ENCODE peak calls at places on chromosomes 12 and 14, in four cellular contexts. N is HepG2, Z is GM12878, T is K562. E is an unnamed sample.

GRCh38 chr14:55212611-55213010 is 21.2 kb upstream of the DLGAP5 start:
- DNase-seq in Z (no peak), T (no peak), N (no peak), E (no peak)

GRCh38 chr14:51643137-51643536 is 8.6 kb upstream of the FRMD6 start:
- DNase-seq in N (no peak), Z (no peak), T (no peak), E (no peak)

GRCh38 chr12:8077207-8077606 is 4.9 kb upstream of the NECAP1 start:
- DNase-seq in Z (no peak), N (no peak), T (no peak), E (no peak)

GRCh38 chr14:51095854-51096823 is 1.2 kb upstream of the TRIM9 start:
- DNase-seq in T (no peak), N (no peak), Z (no peak), E (peak)

GRCh38 chr14:100547633-100548294 is 39.5 kb downstream of the BEGAIN start:
- DNase-seq in T (no peak), N (no peak), Z (no peak), E (no peak)

GRCh38 chr12:18749381-18749957 is 11.6 kb downstream of the CAPZA3 start:
- DNase-seq in N (no peak), T (no peak), Z (no peak), E (no peak)

GRCh38 chr14:90453401-90453951 is 56.6 kb downstream of the CALM1 start:
- DNase-seq in T (peak), N (no peak), Z (no peak), E (no peak)

GRCh38 chr12:93169536-93169935 is 208.2 kb upstream of the NUDT4 start:
- DNase-seq in T (no peak), N (no peak), Z (no peak), E (no peak)

GRCh38 chr12:64036414-64036813 is 185.7 kb downstream of the KICS2 start:
- DNase-seq in T (no peak), N (no peak), Z (no peak), E (no peak)

GRCh38 chr14:49991491-49991890 is 98.6 kb downstream of the ARF6 start:
- DNase-seq in T (no peak), Z (no peak), N (no peak), E (no peak)

GRCh38 chr12:30201301-30202160 is 417.8 kb upstream of the TMTC1 start:
- DNase-seq in Z (no peak), T (no peak), N (no peak), E (no peak)

GRCh38 chr12:107622005-107622404 is 63.6 kb upstream of the PWP1 start:
- DNase-seq in Z (no peak), N (peak), T (peak), E (peak)

GRCh38 chr12:52343550-52343949 is 22.4 kb upstream of the KRT83 start:
- DNase-seq in T (no peak), Z (no peak), N (no peak), E (no peak)

GRCh38 chr12:47353508-47353907 is 273.7 kb upstream of the AMIGO2 start:
- DNase-seq in N (no peak), T (peak), Z (no peak), E (no peak)

GRCh38 chr12:88509851-88510250 is 70.4 kb downstream of the KITLG start:
- DNase-seq in T (no peak), Z (no peak), N (no peak), E (no peak)

GRCh38 chr14:71834308-71835204 is 97.7 kb upstream of the RGS6 start:
- DNase-seq in T (no peak), N (no peak), Z (no peak), E (no peak)

GRCh38 chr12:21891763-21892217 is 49.4 kb downstream of the ABCC9 start:
- DNase-seq in Z (no peak), T (no peak), N (no peak), E (no peak)

GRCh38 chr12:62562892-62563291 is 96.3 kb downstream of the MON2 start:
- DNase-seq in N (no peak), T (no peak), Z (no peak), E (no peak)

GRCh38 chr12:22042981-22043669 is 2.9 kb upstream of the CMAS start:
- DNase-seq in Z (no peak), N (no peak), T (no peak), E (no peak)

GRCh38 chr12:16586350-16587109 is 19.4 kb downstream of the LMO3 start:
- DNase-seq in T (no peak), N (no peak), Z (no peak), E (no peak)

GRCh38 chr12:77734489-77734888 is 96.2 kb upstream of the NAV3 start:
- DNase-seq in N (no peak), T (no peak), Z (no peak), E (no peak)

GRCh38 chr12:124994435-124994975 is 1.1 kb downstream of the BRI3BP start:
- DNase-seq in T (peak), Z (no peak), N (no peak), E (no peak)

GRCh38 chr14:105294142-105294597 is 6.6 kb downstream of the BRF1 start:
- DNase-seq in N (no peak), Z (no peak), T (no peak), E (no peak)

DNA sequence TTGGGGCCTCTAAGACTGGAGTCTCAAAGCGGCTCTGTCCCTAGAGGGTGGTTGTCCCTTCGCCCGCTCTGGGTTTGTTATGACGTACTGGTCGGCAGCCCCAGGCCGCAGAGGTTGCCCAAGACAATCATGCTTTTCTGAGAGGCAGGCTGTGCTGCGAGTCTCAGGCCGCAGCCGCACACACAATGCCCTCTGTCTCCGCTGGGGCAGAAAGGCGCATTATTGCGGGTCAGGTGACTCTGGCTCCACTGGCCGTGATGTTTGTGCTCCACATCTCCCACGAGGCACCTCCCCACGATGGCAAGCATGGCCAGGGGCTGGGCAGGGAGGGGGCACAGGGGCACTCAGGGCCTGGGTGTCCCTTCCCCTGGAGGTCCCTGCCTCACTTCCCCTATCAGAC is 21.0 kb upstream of the PLEKHG3 start:
- DNase-seq in T (no peak), Z (no peak), N (peak), E (no peak)
- TF ChIP-seq TARDBP in T (no peak), Z (no peak), N (no peak), E (no peak)

DNA sequence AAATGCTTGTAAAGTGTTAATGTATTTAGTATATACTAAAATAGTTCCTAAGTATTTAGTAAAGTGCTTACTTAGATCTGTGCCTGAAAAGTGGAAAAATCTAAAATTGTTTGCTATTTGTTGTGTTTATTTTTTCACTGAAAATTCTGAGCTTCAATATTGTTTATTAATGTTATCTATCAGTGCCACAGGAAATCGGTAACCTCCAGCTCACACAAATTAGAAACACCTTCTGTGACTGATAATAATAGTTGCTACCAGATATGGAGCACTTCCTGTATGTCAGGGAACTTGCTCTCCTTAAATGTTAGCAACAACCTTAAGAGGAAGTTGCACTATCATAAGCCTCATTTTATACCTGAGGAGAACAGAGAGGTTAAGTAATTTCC is 735 bp upstream of the LRP10 start:
- DNase-seq in T (no peak), Z (no peak), N (no peak), E (no peak)
- TF ChIP-seq TARDBP in T (no peak), Z (no peak), N (no peak), E (no peak)

GRCh38 chr12:1643056-1643455 is 14.0 kb downstream of the WNT5B start:
- DNase-seq in Z (no peak), N (no peak), T (no peak), E (no peak)

GRCh38 chr12:1642513-1642912 is 13.5 kb downstream of the WNT5B start:
- DNase-seq in Z (no peak), T (no peak), N (no peak), E (no peak)

GRCh38 chr12:1640630-1641234 is 11.7 kb downstream of the WNT5B start:
- DNase-seq in T (no peak), N (no peak), Z (no peak), E (no peak)

GRCh38 chr12:1638167-1638566 is 9.1 kb downstream of the WNT5B start:
- DNase-seq in T (no peak), Z (no peak), N (no peak), E (no peak)

GRCh38 chr12:1639538-1639937 is 10.5 kb downstream of the WNT5B start:
- DNase-seq in T (no peak), Z (no peak), N (no peak), E (no peak)
- TF ChIP-seq TARDBP in T (no peak), Z (no peak), N (no peak), E (no peak)

DNA sequence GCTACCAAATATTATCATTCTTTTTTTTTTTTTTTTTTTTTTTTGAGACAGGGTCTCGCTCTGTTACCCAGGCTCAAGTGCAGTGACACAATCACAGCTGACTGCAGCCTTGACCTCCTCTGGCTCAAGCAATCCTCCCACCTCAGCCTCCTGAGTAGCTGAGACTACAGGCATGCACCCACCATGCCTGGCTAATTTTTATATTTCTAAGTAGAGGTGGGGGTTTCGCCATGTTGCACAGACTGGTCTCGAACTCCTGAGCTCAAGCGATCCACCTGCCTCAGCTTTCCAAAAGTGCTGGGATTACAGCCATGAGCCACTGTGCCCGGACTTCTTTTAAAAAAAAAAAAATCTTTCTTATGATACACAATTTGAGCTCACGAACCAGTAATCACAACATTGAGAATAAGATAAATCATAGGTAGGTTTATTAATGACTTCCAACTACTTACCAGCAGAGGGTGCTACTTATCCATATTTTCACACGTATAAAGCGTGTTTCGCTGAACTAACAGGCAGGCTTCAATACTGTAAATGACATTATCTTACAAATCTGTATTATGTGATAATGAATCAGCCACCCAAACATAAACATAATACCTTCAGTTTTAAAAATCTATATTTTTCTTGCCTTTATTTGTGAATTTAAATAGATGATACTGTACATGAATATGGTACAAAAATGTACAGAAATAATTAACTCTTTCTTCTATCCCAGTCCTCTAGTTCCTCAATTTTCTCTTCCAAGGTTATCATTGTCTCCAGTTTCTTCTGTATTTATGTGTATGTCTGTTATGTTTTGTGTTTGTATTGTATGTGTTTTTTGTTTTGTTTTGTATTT is 42.5 kb upstream of the BCAT1 start:
- DNase-seq in N (peak), T (peak), Z (peak), E (peak)
- TF ChIP-seq TARDBP in N (no peak), T (no peak), Z (no peak), E (no peak)

GRCh38 chr12:78865297-78865955 is 852 bp downstream of the SYT1 start:
- DNase-seq in T (no peak), Z (no peak), N (no peak), E (no peak)
- TF ChIP-seq TARDBP in T (no peak), Z (no peak), N (no peak), E (no peak)